ENCODE peak calls at places on chromosomes 7 and 10, in six cellular contexts. F is colonic mucosa, P is neural crest cell, L is Panc1, C is sciatic nerve, N is fibroblast of gingiva. R is an unnamed sample.

GRCh38 chr10:114925675-114926204 is 12.3 kb upstream of the TRUB1 start:
- DNase-seq in L (no peak), C (no peak), F (no peak), P (no peak), N (peak; percentile 6), R (no peak)

GRCh38 chr10:34815174-34816066 is at the start of gene PARD3:
- DNase-seq in F (peak; percentile 69), C (peak; percentile 73), N (peak; percentile 65), P (peak; percentile 54), L (no peak), R (no peak)

GRCh38 chr7:93249749-93250148 is 17.6 kb downstream of the VPS50 start:
- DNase-seq in P (no peak), L (no peak), F (no peak), C (no peak), N (no peak), R (no peak)

GRCh38 chr7:128164955-128165670 is 76.0 kb upstream of the LEP start:
- DNase-seq in P (no peak), L (no peak), N (no peak), C (no peak), F (no peak), R (no peak)

GRCh38 chr10:43120948-43121290 is 17.3 kb upstream of the CSGALNACT2 start:
- DNase-seq in N (no peak), P (no peak), L (no peak), F (no peak), C (no peak), R (no peak)

GRCh38 chr10:60125928-60126327 is 219.6 kb upstream of the CCDC6 start:
- DNase-seq in P (no peak), F (no peak), L (no peak), N (no peak), C (no peak), R (no peak)

GRCh38 chr10:121900443-121901174 is 27.2 kb downstream of the ATE1 start:
- DNase-seq in L (peak; percentile 55), C (no peak), P (peak; percentile 16), N (peak; percentile 64), F (no peak), R (no peak)

GRCh38 chr10:14086596-14086995 is 244.1 kb downstream of the FRMD4A start:
- DNase-seq in L (no peak), P (no peak), N (no peak), C (no peak), F (no peak), R (no peak)

GRCh38 chr7:143375298-143376034 is 5.7 kb upstream of the ZYX start:
- DNase-seq in P (no peak), F (no peak), C (no peak), L (no peak), N (no peak), R (no peak)